ENCODE peak calls at places on chromosome X, in nine cellular contexts. One of them, this sample, is unnamed.

GRCh38 chrX:137565921-137566745 is at the start of gene ZIC3:
- DNase-seq in GM12865: no peak
- DNase-seq in breast epithelium: no peak
- DNase-seq in kidney: peak; percentile 77
- DNase-seq in brain microvascular endothelial cell: peak; percentile 3
- DNase-seq in A549: no peak
- DNase-seq in fibroblast of pulmonary artery: peak; percentile 17
- DNase-seq in neural progenitor cell: peak; percentile 88
- DNase-seq in mucosa of descending colon: peak; percentile 46
- DNase-seq in this sample: no peak

GRCh38 chrX:151641564-151641963 is 53.7 kb upstream of the PRRG3 start:
- DNase-seq in A549: no peak
- DNase-seq in brain microvascular endothelial cell: no peak
- DNase-seq in kidney: no peak
- DNase-seq in mucosa of descending colon: no peak
- DNase-seq in neural progenitor cell: no peak
- DNase-seq in fibroblast of pulmonary artery: no peak
- DNase-seq in GM12865: no peak
- DNase-seq in breast epithelium: no peak
- DNase-seq in this sample: no peak

GRCh38 chrX:133402042-133402453 is 13.2 kb downstream of the GPC4 start:
- DNase-seq in neural progenitor cell: no peak
- DNase-seq in fibroblast of pulmonary artery: peak; percentile 52
- DNase-seq in mucosa of descending colon: no peak
- DNase-seq in brain microvascular endothelial cell: peak; percentile 43
- DNase-seq in A549: no peak
- DNase-seq in breast epithelium: no peak
- DNase-seq in GM12865: no peak
- DNase-seq in kidney: no peak
- DNase-seq in this sample: no peak

GRCh38 chrX:1681439-1681838 is 66.6 kb downstream of the ASMT start:
- DNase-seq in brain microvascular endothelial cell: no peak
- DNase-seq in A549: no peak
- DNase-seq in neural progenitor cell: no peak
- DNase-seq in breast epithelium: no peak
- DNase-seq in GM12865: no peak
- DNase-seq in fibroblast of pulmonary artery: no peak
- DNase-seq in mucosa of descending colon: no peak
- DNase-seq in kidney: no peak
- DNase-seq in this sample: no peak

GRCh38 chrX:115589419-115589818 is 28.4 kb downstream of the PLS3 start:
- DNase-seq in A549: no peak
- DNase-seq in mucosa of descending colon: no peak
- DNase-seq in neural progenitor cell: no peak
- DNase-seq in GM12865: no peak
- DNase-seq in breast epithelium: no peak
- DNase-seq in fibroblast of pulmonary artery: no peak
- DNase-seq in kidney: no peak
- DNase-seq in brain microvascular endothelial cell: no peak
- DNase-seq in this sample: no peak

GRCh38 chrX:13694359-13694758 is 5.4 kb downstream of the RAB9A start:
- DNase-seq in kidney: no peak
- DNase-seq in breast epithelium: no peak
- DNase-seq in fibroblast of pulmonary artery: no peak
- DNase-seq in GM12865: no peak
- DNase-seq in neural progenitor cell: no peak
- DNase-seq in A549: no peak
- DNase-seq in mucosa of descending colon: no peak
- DNase-seq in brain microvascular endothelial cell: no peak
- DNase-seq in this sample: no peak

GRCh38 chrX:72714471-72714916 is 388 bp upstream of the PHKA1 start:
- DNase-seq in GM12865: no peak
- DNase-seq in neural progenitor cell: peak; percentile 55
- DNase-seq in brain microvascular endothelial cell: peak; percentile 37
- DNase-seq in mucosa of descending colon: peak; percentile 54
- DNase-seq in kidney: peak; percentile 76
- DNase-seq in A549: peak; percentile 41
- DNase-seq in breast epithelium: peak; percentile 28
- DNase-seq in fibroblast of pulmonary artery: peak; percentile 80
- DNase-seq in this sample: peak; percentile 3

GRCh38 chrX:107716816-107717700 is 58.5 kb downstream of the TSC22D3 start:
- DNase-seq in mucosa of descending colon: peak; percentile 86
- DNase-seq in brain microvascular endothelial cell: peak; percentile 90
- DNase-seq in neural progenitor cell: peak; percentile 69
- DNase-seq in kidney: peak; percentile 96
- DNase-seq in A549: peak; percentile 71
- DNase-seq in breast epithelium: peak; percentile 90
- DNase-seq in fibroblast of pulmonary artery: peak; percentile 93
- DNase-seq in GM12865: peak; percentile 93
- DNase-seq in this sample: peak; percentile 75

GRCh38 chrX:10884246-10884645 is 226.9 kb upstream of the HCCS start:
- DNase-seq in neural progenitor cell: no peak
- DNase-seq in A549: no peak
- DNase-seq in brain microvascular endothelial cell: peak; percentile 66
- DNase-seq in fibroblast of pulmonary artery: peak; percentile 38
- DNase-seq in kidney: no peak
- DNase-seq in mucosa of descending colon: no peak
- DNase-seq in GM12865: no peak
- DNase-seq in breast epithelium: no peak
- DNase-seq in this sample: no peak

GRCh38 chrX:101287402-101287801 is 3.7 kb downstream of the TAF7L start:
- DNase-seq in GM12865: peak; percentile 36
- DNase-seq in fibroblast of pulmonary artery: peak; percentile 66
- DNase-seq in brain microvascular endothelial cell: peak; percentile 59
- DNase-seq in kidney: no peak
- DNase-seq in breast epithelium: no peak
- DNase-seq in A549: peak; percentile 10
- DNase-seq in mucosa of descending colon: peak; percentile 67
- DNase-seq in neural progenitor cell: peak; percentile 46
- DNase-seq in this sample: no peak

DNA sequence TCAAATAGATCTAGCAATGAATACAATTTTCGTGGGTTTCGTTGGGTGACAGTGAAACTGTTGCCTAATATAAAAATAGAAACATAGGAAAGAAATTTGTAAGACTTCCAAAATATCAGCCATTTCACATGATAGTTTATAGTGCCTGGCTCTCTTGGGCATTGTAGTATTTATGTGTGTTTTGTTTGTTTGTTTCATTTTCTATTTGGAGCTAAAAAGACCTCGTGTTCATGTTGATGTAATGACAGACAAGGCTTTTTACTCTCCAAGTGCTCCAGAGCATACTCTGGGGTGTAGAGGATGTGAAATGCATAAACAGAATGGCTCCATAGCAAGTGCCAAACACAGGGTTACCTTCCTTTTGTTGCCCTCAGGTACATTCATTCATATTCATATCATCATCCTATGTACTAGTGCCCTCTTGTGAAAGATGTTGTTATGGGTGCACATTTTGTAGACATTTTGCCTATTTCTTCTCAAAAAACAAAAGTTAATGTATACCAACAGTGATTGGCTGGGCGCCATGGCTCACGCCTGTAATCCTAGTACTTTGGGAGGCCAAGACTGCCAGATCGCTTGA is 100.7 kb upstream of the AMOT start:
- DNase-seq in neural progenitor cell: no peak
- DNase-seq in brain microvascular endothelial cell: no peak
- DNase-seq in fibroblast of pulmonary artery: no peak
- DNase-seq in breast epithelium: no peak
- DNase-seq in A549: no peak
- DNase-seq in GM12865: peak; percentile 14
- DNase-seq in kidney: peak; percentile 46
- DNase-seq in mucosa of descending colon: peak; percentile 7
- DNase-seq in this sample: no peak
- H3K4me3 ChIP-seq in neural progenitor cell: no peak overlapping the region
- H3K4me3 ChIP-seq in brain microvascular endothelial cell: no peak overlapping the region
- H3K4me3 ChIP-seq in fibroblast of pulmonary artery: no peak overlapping the region
- H3K4me3 ChIP-seq in breast epithelium: no peak overlapping the region
- H3K4me3 ChIP-seq in A549: no peak overlapping the region
- H3K4me3 ChIP-seq in GM12865: no peak overlapping the region
- H3K4me3 ChIP-seq in kidney: peak overlapping the region; percentile 29
- H3K4me3 ChIP-seq in mucosa of descending colon: no peak overlapping the region
- H3K4me3 ChIP-seq in this sample: no peak overlapping the region

DNA sequence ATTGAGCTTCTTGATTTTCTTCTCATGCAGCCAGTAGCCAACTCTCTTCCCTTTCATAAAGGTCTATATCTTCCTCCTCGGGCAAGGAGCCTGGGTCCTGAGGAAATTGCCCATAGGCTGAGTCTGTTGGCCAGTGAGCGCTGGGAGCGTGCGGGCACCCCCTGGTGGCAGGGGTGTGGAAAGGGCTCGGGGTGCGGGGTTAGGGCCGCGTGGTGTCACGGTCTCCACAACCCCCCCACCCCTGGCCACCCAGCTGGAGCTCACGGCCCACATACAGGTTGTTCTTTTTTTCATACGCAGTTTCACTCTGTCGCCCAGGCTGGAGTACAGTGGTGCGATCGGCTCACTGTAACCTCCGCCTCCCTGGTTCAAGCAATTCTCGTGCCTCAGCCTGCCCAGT is 13.1 kb downstream of the RBM10 start:
- DNase-seq in GM12865: no peak
- DNase-seq in A549: no peak
- DNase-seq in kidney: no peak
- DNase-seq in mucosa of descending colon: no peak
- DNase-seq in fibroblast of pulmonary artery: no peak
- DNase-seq in breast epithelium: no peak
- DNase-seq in brain microvascular endothelial cell: no peak
- DNase-seq in neural progenitor cell: no peak
- DNase-seq in this sample: no peak
- TF ChIP-seq CTCF in GM12865: no peak
- TF ChIP-seq CTCF in A549: no peak
- TF ChIP-seq CTCF in kidney: no peak
- TF ChIP-seq CTCF in mucosa of descending colon: no peak
- TF ChIP-seq CTCF in fibroblast of pulmonary artery: no peak
- TF ChIP-seq CTCF in breast epithelium: no peak
- TF ChIP-seq CTCF in brain microvascular endothelial cell: no peak
- TF ChIP-seq CTCF in neural progenitor cell: no peak
- TF ChIP-seq CTCF in this sample: no peak

GRCh38 chrX:153463556-153463955 is 6.8 kb downstream of the HAUS7 start:
- DNase-seq in brain microvascular endothelial cell: no peak
- DNase-seq in mucosa of descending colon: no peak
- DNase-seq in breast epithelium: no peak
- DNase-seq in neural progenitor cell: no peak
- DNase-seq in GM12865: no peak
- DNase-seq in fibroblast of pulmonary artery: no peak
- DNase-seq in A549: no peak
- DNase-seq in kidney: peak; percentile 59
- DNase-seq in this sample: no peak
- H3K4me3 ChIP-seq in brain microvascular endothelial cell: no peak overlapping the region
- H3K4me3 ChIP-seq in mucosa of descending colon: no peak overlapping the region
- H3K4me3 ChIP-seq in breast epithelium: no peak overlapping the region
- H3K4me3 ChIP-seq in neural progenitor cell: no peak overlapping the region
- H3K4me3 ChIP-seq in GM12865: no peak overlapping the region
- H3K4me3 ChIP-seq in fibroblast of pulmonary artery: no peak overlapping the region
- H3K4me3 ChIP-seq in A549: no peak overlapping the region
- H3K4me3 ChIP-seq in kidney: no peak overlapping the region
- H3K4me3 ChIP-seq in this sample: no peak overlapping the region

DNA sequence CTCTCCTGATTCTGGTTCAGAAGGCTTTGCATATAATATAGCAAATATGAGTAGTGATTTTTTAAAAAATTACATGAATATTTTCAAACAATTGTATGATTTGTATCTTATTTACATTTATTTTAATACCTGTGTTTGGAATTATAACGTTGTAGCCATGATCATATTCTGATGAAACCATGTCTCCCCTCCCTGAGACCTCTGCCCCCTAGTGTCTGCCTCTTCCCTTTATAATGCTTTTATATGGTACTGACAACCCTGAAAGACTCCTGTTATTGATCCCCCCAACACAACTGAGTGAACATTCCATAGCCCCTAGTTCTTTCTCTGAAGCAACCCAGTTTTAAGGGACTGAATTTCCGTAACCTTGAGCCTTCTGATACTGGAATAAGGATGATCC is 187.4 kb downstream of the SOX3 start:
- DNase-seq in A549: no peak
- DNase-seq in breast epithelium: no peak
- DNase-seq in brain microvascular endothelial cell: no peak
- DNase-seq in GM12865: no peak
- DNase-seq in kidney: no peak
- DNase-seq in neural progenitor cell: no peak
- DNase-seq in mucosa of descending colon: no peak
- DNase-seq in fibroblast of pulmonary artery: no peak
- DNase-seq in this sample: no peak
- TF ChIP-seq CTCF in A549: no peak
- TF ChIP-seq CTCF in breast epithelium: no peak
- TF ChIP-seq CTCF in brain microvascular endothelial cell: no peak
- TF ChIP-seq CTCF in GM12865: no peak
- TF ChIP-seq CTCF in kidney: no peak
- TF ChIP-seq CTCF in neural progenitor cell: peak; percentile 29
- TF ChIP-seq CTCF in mucosa of descending colon: no peak
- TF ChIP-seq CTCF in fibroblast of pulmonary artery: no peak
- TF ChIP-seq CTCF in this sample: no peak

GRCh38 chrX:22652596-22652995 is 347.2 kb upstream of the DDX53 start:
- DNase-seq in mucosa of descending colon: peak; percentile 21
- DNase-seq in fibroblast of pulmonary artery: peak; percentile 46
- DNase-seq in breast epithelium: no peak
- DNase-seq in neural progenitor cell: peak; percentile 52
- DNase-seq in kidney: no peak
- DNase-seq in brain microvascular endothelial cell: peak; percentile 29
- DNase-seq in GM12865: no peak
- DNase-seq in A549: no peak
- DNase-seq in this sample: no peak
- H3K4me3 ChIP-seq in mucosa of descending colon: no peak overlapping the region
- H3K4me3 ChIP-seq in fibroblast of pulmonary artery: no peak overlapping the region
- H3K4me3 ChIP-seq in breast epithelium: no peak overlapping the region
- H3K4me3 ChIP-seq in neural progenitor cell: no peak overlapping the region
- H3K4me3 ChIP-seq in kidney: no peak overlapping the region
- H3K4me3 ChIP-seq in brain microvascular endothelial cell: no peak overlapping the region
- H3K4me3 ChIP-seq in GM12865: no peak overlapping the region
- H3K4me3 ChIP-seq in A549: no peak overlapping the region
- H3K4me3 ChIP-seq in this sample: no peak overlapping the region

GRCh38 chrX:43469391-43470054 is 186.6 kb upstream of the MAOA start:
- DNase-seq in kidney: no peak
- DNase-seq in brain microvascular endothelial cell: no peak
- DNase-seq in mucosa of descending colon: no peak
- DNase-seq in fibroblast of pulmonary artery: no peak
- DNase-seq in breast epithelium: no peak
- DNase-seq in A549: no peak
- DNase-seq in GM12865: peak; percentile 9
- DNase-seq in neural progenitor cell: no peak
- DNase-seq in this sample: no peak

DNA sequence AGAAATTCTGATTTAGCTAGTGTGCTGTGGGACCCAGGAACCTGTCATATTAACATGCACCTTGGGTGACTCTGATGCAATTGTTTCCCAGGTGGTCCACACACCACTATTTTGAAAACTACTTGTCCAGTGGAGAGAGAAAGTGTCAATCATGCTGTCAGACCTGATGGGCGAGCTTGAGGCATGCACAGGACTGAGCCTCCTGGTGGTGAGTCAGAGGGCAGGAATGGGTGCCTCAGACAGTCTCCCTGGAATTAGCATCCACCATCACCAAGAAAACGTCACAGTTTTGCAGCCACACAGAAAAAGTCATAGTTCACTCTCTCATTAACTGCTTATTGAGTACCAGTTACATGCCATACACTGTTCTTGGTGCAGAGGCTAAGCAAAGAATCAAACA is 181.8 kb upstream of the MAOA start:
- DNase-seq in mucosa of descending colon: no peak
- DNase-seq in GM12865: no peak
- DNase-seq in breast epithelium: no peak
- DNase-seq in brain microvascular endothelial cell: no peak
- DNase-seq in A549: no peak
- DNase-seq in kidney: no peak
- DNase-seq in neural progenitor cell: peak; percentile 27
- DNase-seq in fibroblast of pulmonary artery: no peak
- DNase-seq in this sample: no peak
- TF ChIP-seq CTCF in mucosa of descending colon: no peak
- TF ChIP-seq CTCF in GM12865: no peak
- TF ChIP-seq CTCF in breast epithelium: no peak
- TF ChIP-seq CTCF in brain microvascular endothelial cell: no peak
- TF ChIP-seq CTCF in A549: no peak
- TF ChIP-seq CTCF in kidney: no peak
- TF ChIP-seq CTCF in neural progenitor cell: peak; percentile 39
- TF ChIP-seq CTCF in fibroblast of pulmonary artery: no peak
- TF ChIP-seq CTCF in this sample: no peak

GRCh38 chrX:149848855-149849254 is 32.1 kb upstream of the MAGEA8 start:
- DNase-seq in kidney: no peak
- DNase-seq in A549: no peak
- DNase-seq in brain microvascular endothelial cell: no peak
- DNase-seq in fibroblast of pulmonary artery: no peak
- DNase-seq in neural progenitor cell: no peak
- DNase-seq in mucosa of descending colon: no peak
- DNase-seq in breast epithelium: no peak
- DNase-seq in GM12865: no peak
- DNase-seq in this sample: no peak
- H3K4me3 ChIP-seq in kidney: no peak overlapping the region
- H3K4me3 ChIP-seq in A549: no peak overlapping the region
- H3K4me3 ChIP-seq in brain microvascular endothelial cell: no peak overlapping the region
- H3K4me3 ChIP-seq in fibroblast of pulmonary artery: no peak overlapping the region
- H3K4me3 ChIP-seq in neural progenitor cell: no peak overlapping the region
- H3K4me3 ChIP-seq in mucosa of descending colon: no peak overlapping the region
- H3K4me3 ChIP-seq in breast epithelium: no peak overlapping the region
- H3K4me3 ChIP-seq in GM12865: no peak overlapping the region
- H3K4me3 ChIP-seq in this sample: no peak overlapping the region